ENCODE peak calls at places on chromosome 3, in six cellular contexts. A is effector CD4-positive, alpha-beta T cell; X is fibroblast of mammary gland; T is AG10803; Z is T1000; K is H54. M is an unnamed sample.

GRCh38 chr3:3689601-3690375 is 109.4 kb upstream of the LRRN1 start:
- DNase-seq in A (no peak), X (no peak), K (no peak), Z (no peak), T (no peak), M (no peak)

GRCh38 chr3:113637756-113638155 is 58.7 kb downstream of the USF3 start:
- DNase-seq in T (no peak), X (no peak), K (no peak), A (no peak), Z (no peak), M (no peak)

GRCh38 chr3:66098436-66098835 is 59.7 kb upstream of the MAGI1 start:
- DNase-seq in Z (no peak), T (peak), X (peak), A (no peak), K (no peak), M (peak)

GRCh38 chr3:102225407-102226132 is 209.2 kb upstream of the ZPLD1 start:
- DNase-seq in K (peak), A (no peak), T (peak), Z (no peak), X (peak), M (peak)

GRCh38 chr3:141505166-141505565 is 18.3 kb downstream of the RASA2 start:
- DNase-seq in K (no peak), Z (no peak), T (no peak), A (no peak), X (no peak), M (no peak)

GRCh38 chr3:39541917-39542329 is 74.4 kb downstream of the MOBP start:
- DNase-seq in Z (no peak), X (peak), K (no peak), A (no peak), T (peak), M (peak)

GRCh38 chr3:30368978-30369377 is 237.4 kb upstream of the TGFBR2 start:
- DNase-seq in A (no peak), T (peak), X (peak), K (no peak), Z (no peak), M (peak)

GRCh38 chr3:33758874-33759273 is 39.6 kb upstream of the PDCD6IP start:
- DNase-seq in A (no peak), X (peak), T (peak), Z (no peak), K (no peak), M (peak)

GRCh38 chr3:189937302-189938255 is 183.1 kb downstream of the P3H2 start:
- DNase-seq in A (no peak), X (peak), Z (peak), K (peak), T (peak), M (peak)

GRCh38 chr3:107953707-107954106 is 137.1 kb downstream of the CD47 start:
- DNase-seq in Z (no peak), T (no peak), X (no peak), A (no peak), K (no peak), M (no peak)

GRCh38 chr3:169334994-169335393 is 328.5 kb downstream of the MECOM start:
- DNase-seq in A (no peak), Z (no peak), X (no peak), K (no peak), T (no peak), M (no peak)

GRCh38 chr3:182308328-182308727 is 485.0 kb upstream of the ATP11B start:
- DNase-seq in Z (no peak), K (no peak), A (no peak), X (no peak), T (no peak), M (peak)

GRCh38 chr3:112128843-112129727 is 4.0 kb downstream of the GCSAM start:
- DNase-seq in X (no peak), K (no peak), T (peak), Z (no peak), A (peak), M (peak)

GRCh38 chr3:16468114-16469098 is 45.1 kb downstream of the RFTN1 start:
- DNase-seq in Z (no peak), X (no peak), K (no peak), T (no peak), A (no peak), M (no peak)

GRCh38 chr3:170178631-170179030 is 2.9 kb downstream of the PHC3 start:
- DNase-seq in K (no peak), A (peak), T (no peak), Z (no peak), X (no peak), M (no peak)

GRCh38 chr3:27714692-27715453 is 7.2 kb downstream of the EOMES start:
- DNase-seq in X (no peak), K (no peak), A (no peak), Z (no peak), T (no peak), M (no peak)

GRCh38 chr3:14273886-14274517 is 95.4 kb downstream of the LSM3 start:
- DNase-seq in K (no peak), T (no peak), Z (no peak), X (no peak), A (no peak), M (peak)